ENCODE peak calls at places on chromosome 14, in seven cellular contexts. J is H9, N is brain microvascular endothelial cell, Q is GM23338, F is transverse colon, K is body of pancreas, I is lung. W is an unnamed sample.

GRCh38 chr14:61561144-61561543 is 134.2 kb upstream of the HIF1A start:
- DNase-seq in K (no peak), J (no peak), N (peak), I (no peak), Q (peak), F (no peak), W (no peak)

GRCh38 chr14:61025239-61026223 is 44.5 kb downstream of the SLC38A6 start:
- DNase-seq in F (peak), Q (peak), I (peak), N (peak), K (peak), J (peak), W (no peak)

GRCh38 chr14:63727736-63728728 is at the start of gene SGPP1:
- DNase-seq in K (peak), F (peak), J (peak), Q (peak), N (peak), I (peak), W (peak)

GRCh38 chr14:93017898-93018297 is 94.9 kb downstream of the CHGA start:
- DNase-seq in N (no peak), J (no peak), Q (no peak), K (no peak), F (no peak), I (no peak), W (no peak)

GRCh38 chr14:33589334-33589733 is 361.5 kb downstream of the EGLN3 start:
- DNase-seq in F (no peak), Q (no peak), K (peak), N (peak), I (no peak), J (no peak), W (no peak)

GRCh38 chr14:96442355-96442754 is 50.4 kb downstream of the AK7 start:
- DNase-seq in K (no peak), I (no peak), Q (no peak), N (no peak), F (no peak), J (no peak), W (no peak)

GRCh38 chr14:37553935-37554550 is 41.0 kb downstream of the FOXA1 start:
- DNase-seq in J (no peak), I (no peak), F (no peak), K (no peak), N (no peak), Q (no peak), W (no peak)

GRCh38 chr14:96270565-96271420 is 14.8 kb downstream of the BDKRB1 start:
- DNase-seq in J (peak), I (no peak), N (no peak), K (no peak), Q (no peak), F (no peak), W (no peak)

GRCh38 chr14:35254736-35255135 is 37.4 kb upstream of the PSMA6 start:
- DNase-seq in J (no peak), I (no peak), F (no peak), Q (no peak), N (no peak), K (no peak), W (no peak)

GRCh38 chr14:72172075-72172474 is 239.8 kb downstream of the RGS6 start:
- DNase-seq in N (no peak), J (no peak), F (no peak), I (no peak), K (no peak), Q (no peak), W (no peak)

GRCh38 chr14:72291908-72292688 is 359.9 kb downstream of the RGS6 start:
- DNase-seq in K (peak), F (no peak), I (no peak), J (no peak), N (peak), Q (peak), W (no peak)

GRCh38 chr14:31677052-31677451 is 115.8 kb downstream of the NUBPL start:
- DNase-seq in N (no peak), K (no peak), F (no peak), Q (no peak), I (no peak), J (no peak), W (no peak)

GRCh38 chr14:24334431-24335271 is at the start of gene ADCY4:
- DNase-seq in K (no peak), J (no peak), N (no peak), F (no peak), Q (peak), I (no peak), W (no peak)

GRCh38 chr14:20427231-20428009 is 8.5 kb downstream of the KLHL33 start:
- DNase-seq in F (no peak), I (no peak), K (no peak), N (peak), Q (no peak), J (no peak), W (no peak)

GRCh38 chr14:88264116-88264515 is 59.0 kb downstream of the KCNK10 start:
- DNase-seq in Q (no peak), N (no peak), F (no peak), K (no peak), I (no peak), J (no peak), W (no peak)

GRCh38 chr14:70097576-70098256 is 91.0 kb downstream of the SLC8A3 start:
- DNase-seq in N (no peak), I (peak), Q (no peak), K (no peak), J (no peak), F (no peak), W (no peak)

GRCh38 chr14:74085828-74086227 is 1.1 kb downstream of the LIN52 start:
- DNase-seq in Q (no peak), F (no peak), K (no peak), N (no peak), I (no peak), J (no peak), W (no peak)

GRCh38 chr14:65351493-65352224 is 60.9 kb upstream of the FUT8 start:
- DNase-seq in K (no peak), F (no peak), I (no peak), Q (no peak), N (no peak), J (no peak), W (peak)

GRCh38 chr14:67653651-67654280 is 20.7 kb downstream of the VTI1B start:
- DNase-seq in J (no peak), F (no peak), I (no peak), Q (no peak), N (no peak), K (no peak), W (no peak)

GRCh38 chr14:68816943-68817430 is 24.1 kb upstream of the ZFP36L1 start:
- DNase-seq in F (no peak), I (no peak), Q (no peak), J (no peak), N (no peak), K (no peak), W (no peak)

GRCh38 chr14:35883677-35884293 is 57.6 kb downstream of the BRMS1L start:
- DNase-seq in I (no peak), K (peak), N (peak), F (peak), Q (peak), J (no peak), W (no peak)

GRCh38 chr14:62002636-62003035 is 240.4 kb downstream of the SNAPC1 start:
- DNase-seq in F (no peak), K (no peak), N (peak), Q (no peak), J (no peak), I (no peak), W (no peak)

GRCh38 chr14:93011650-93012317 is 88.8 kb downstream of the CHGA start:
- DNase-seq in J (no peak), Q (no peak), K (no peak), F (no peak), I (no peak), N (no peak), W (peak)

GRCh38 chr14:97106609-97107008 is 309.4 kb downstream of the VRK1 start:
- DNase-seq in J (no peak), F (no peak), K (no peak), I (no peak), Q (peak), N (no peak), W (no peak)

GRCh38 chr14:105248368-105249174 is at the start of gene BTBD6:
- DNase-seq in N (peak), I (peak), F (peak), Q (peak), K (peak), J (peak), W (peak)

GRCh38 chr14:87656315-87656714 is 336.7 kb downstream of the GALC start:
- DNase-seq in N (no peak), K (no peak), I (no peak), F (no peak), J (no peak), Q (no peak), W (no peak)

GRCh38 chr14:55073856-55074255 is 22.4 kb downstream of the MAPK1IP1L start:
- DNase-seq in K (no peak), I (no peak), F (no peak), J (no peak), N (peak), Q (no peak), W (no peak)

GRCh38 chr14:46820291-46820690 is 168.7 kb upstream of the RPL10L start:
- DNase-seq in Q (no peak), I (no peak), N (no peak), K (peak), F (no peak), J (peak), W (no peak)

GRCh38 chr14:98868846-98869245 is 403.2 kb downstream of the BCL11B start:
- DNase-seq in F (no peak), N (no peak), I (no peak), J (no peak), Q (no peak), K (no peak), W (no peak)

GRCh38 chr14:98859301-98859700 is 412.7 kb downstream of the BCL11B start:
- DNase-seq in I (no peak), F (no peak), K (no peak), Q (no peak), N (no peak), J (no peak), W (no peak)

GRCh38 chr14:98867726-98868125 is 404.3 kb downstream of the BCL11B start:
- DNase-seq in I (no peak), F (no peak), Q (no peak), J (no peak), N (no peak), K (no peak), W (no peak)

GRCh38 chr14:98867146-98867545 is 404.9 kb downstream of the BCL11B start:
- DNase-seq in J (no peak), Q (no peak), I (no peak), K (no peak), N (no peak), F (no peak), W (no peak)

DNA sequence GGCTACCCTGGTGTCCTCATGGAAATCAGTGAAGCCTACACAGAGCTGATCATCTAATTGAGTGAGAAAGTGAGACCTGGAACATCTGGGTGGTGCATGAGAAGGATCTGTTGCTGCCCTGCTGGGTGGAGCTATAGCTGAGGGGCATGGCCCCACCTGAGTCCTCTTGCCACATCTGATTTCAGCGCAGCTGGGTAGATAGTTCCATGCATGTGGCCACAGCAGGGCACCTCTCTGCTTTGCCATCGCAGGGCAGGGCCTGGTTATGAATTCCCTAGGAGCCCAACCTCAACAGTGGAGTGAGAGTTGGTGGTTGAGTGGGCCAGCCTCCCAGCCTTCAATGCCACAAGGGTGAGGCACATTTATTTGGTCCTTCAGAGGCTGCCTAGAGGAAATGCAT is 407.8 kb downstream of the BCL11B start:
- DNase-seq in Q (no peak), I (no peak), F (no peak), J (no peak), K (no peak), N (no peak), W (no peak)
- H3K27ac ChIP-seq in Q (no peak), I (no peak), F (no peak), J (no peak), K (no peak), N (no peak), W (no peak)

GRCh38 chr14:102316048-102316745 is 3.3 kb upstream of the ZNF839 start:
- DNase-seq in Q (no peak), K (peak), F (peak), N (peak), I (no peak), J (no peak), W (no peak)

GRCh38 chr14:102319351-102320032 is at the start of gene ZNF839:
- DNase-seq in I (peak), N (peak), Q (peak), J (peak), K (peak), F (peak), W (peak)

GRCh38 chr14:102316746-102317563 is 2.6 kb upstream of the ZNF839 start:
- DNase-seq in I (peak), N (peak), J (peak), Q (peak), F (peak), K (peak), W (peak)

GRCh38 chr14:102318781-102319276 is 717 bp upstream of the ZNF839 start:
- DNase-seq in K (no peak), N (no peak), I (no peak), J (no peak), Q (no peak), F (peak), W (no peak)

GRCh38 chr14:102317564-102318248 is 1.8 kb upstream of the ZNF839 start:
- DNase-seq in K (no peak), F (peak), J (no peak), Q (peak), N (no peak), I (no peak), W (no peak)
- TF ChIP-seq CTCF in K (no peak), F (no peak), J (peak), Q (peak), N (no peak), I (no peak), W (peak)

GRCh38 chr14:76987956-76988520 is 40.5 kb downstream of the IRF2BPL start:
- DNase-seq in F (no peak), J (no peak), K (no peak), I (no peak), N (no peak), Q (no peak), W (no peak)
- H3K27ac ChIP-seq in F (no peak), J (no peak), K (no peak), I (no peak), N (no peak), Q (peak), W (no peak)

GRCh38 chr14:99657645-99658155 is 12.8 kb downstream of the HHIPL1 start:
- DNase-seq in J (no peak), Q (no peak), F (no peak), N (no peak), K (no peak), I (no peak), W (no peak)

GRCh38 chr14:99660006-99660566 is 15.2 kb downstream of the HHIPL1 start:
- DNase-seq in J (no peak), Q (peak), N (no peak), K (no peak), I (no peak), F (no peak), W (no peak)

GRCh38 chr14:99660794-99661193 is 15.9 kb downstream of the HHIPL1 start:
- DNase-seq in Q (no peak), F (no peak), I (no peak), K (no peak), J (no peak), N (no peak), W (no peak)

GRCh38 chr14:99658218-99658617 is 13.3 kb downstream of the HHIPL1 start:
- DNase-seq in K (no peak), I (no peak), Q (no peak), J (no peak), F (no peak), N (no peak), W (no peak)

DNA sequence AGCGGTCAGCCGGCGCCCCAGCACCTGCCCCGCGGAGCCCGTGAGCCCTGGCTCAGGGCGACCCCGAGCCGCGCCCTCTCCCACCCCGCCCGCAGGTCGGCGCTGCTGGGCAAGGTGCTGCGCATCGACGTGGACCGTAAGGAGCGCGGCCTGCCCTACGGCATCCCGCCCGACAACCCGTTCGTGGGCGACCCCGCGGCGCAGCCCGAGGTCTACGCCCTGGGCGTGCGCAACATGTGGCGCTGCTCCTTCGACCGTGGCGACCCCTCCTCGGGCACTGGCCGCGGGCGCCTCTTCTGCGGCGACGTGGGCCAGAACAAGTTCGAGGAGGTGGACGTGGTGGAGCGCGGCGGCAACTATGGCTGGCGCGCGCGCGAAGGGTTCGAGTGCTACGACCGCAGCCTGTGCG is 14.4 kb downstream of the HHIPL1 start:
- DNase-seq in I (no peak), N (no peak), J (no peak), F (no peak), Q (peak), K (no peak), W (no peak)
- TF ChIP-seq CTCF in I (no peak), N (no peak), J (peak), F (no peak), Q (peak), K (no peak), W (peak)

DNA sequence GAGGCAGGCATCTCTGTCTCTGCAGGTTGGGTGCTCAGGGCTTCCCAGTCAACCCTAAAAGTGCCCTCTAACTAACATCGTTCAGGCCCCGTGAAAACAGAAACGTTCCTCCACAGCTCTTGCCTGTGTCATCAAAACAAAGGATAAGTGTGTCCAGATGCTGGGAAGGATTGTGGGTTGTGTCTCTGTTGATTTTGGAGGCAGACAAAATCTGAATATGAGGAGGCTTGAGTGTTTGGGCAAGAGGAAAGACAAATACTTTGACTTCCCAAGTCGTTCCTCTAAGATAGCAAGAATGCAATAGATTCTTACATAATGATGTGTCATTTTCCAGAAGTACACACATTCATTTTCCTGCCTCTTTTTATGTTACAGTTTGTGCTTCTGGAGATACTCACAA is 52.9 kb downstream of the SERPINA3 start:
- DNase-seq in J (no peak), F (no peak), Q (no peak), I (no peak), K (no peak), N (peak), W (no peak)
- H3K27ac ChIP-seq in J (no peak), F (no peak), Q (no peak), I (no peak), K (no peak), N (peak), W (no peak)

DNA sequence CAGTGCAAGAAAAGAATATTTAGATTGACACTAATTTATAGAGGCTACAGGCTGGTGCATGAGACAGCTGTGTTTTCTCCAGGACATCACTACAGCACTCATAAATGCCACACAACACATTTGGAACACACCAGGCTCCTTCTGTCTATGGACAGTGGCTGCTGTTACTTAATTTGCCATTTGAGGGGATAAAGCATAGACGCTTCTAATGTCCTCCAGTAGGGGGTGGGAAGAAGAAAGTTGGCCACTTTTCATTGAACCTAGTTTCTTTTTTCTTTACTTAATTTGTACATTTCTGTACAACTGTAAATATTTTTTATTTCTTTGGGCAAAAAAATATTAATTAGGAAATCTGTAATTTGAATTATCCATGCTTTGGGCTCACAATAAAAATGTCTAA is 12.4 kb upstream of the RTN1 start:
- DNase-seq in I (no peak), N (no peak), Q (peak), K (no peak), J (no peak), F (no peak), W (no peak)
- TF ChIP-seq CTCF in I (no peak), N (peak), Q (no peak), K (no peak), J (peak), F (peak), W (no peak)

W was measured in Peyer's patch.